ENCODE peak calls at places on chromosome 11, in seven cellular contexts. D is activated naive CD4-positive, alpha-beta T cell; H is effector memory CD8-positive, alpha-beta T cell; O is neuronal stem cell; L is COLO829; F is astrocyte of the spinal cord; E is activated CD8-positive, alpha-beta memory T cell treated with anti-CD3 and anti-CD28 coated beads, Interleukin-2, amount 50 U/mL, for 4 hours. M is an unnamed sample.

GRCh38 chr11:101129203-101129943 is at the start of gene PGR:
- DNase-seq in D (no peak), H (no peak), F (no peak), O (peak; percentile 17), L (peak; percentile 17), E (no peak), M (no peak)

GRCh38 chr11:125944350-125945010 is 1.4 kb upstream of the VSIG10L2 start:
- DNase-seq in O (no peak), E (no peak), F (no peak), L (no peak), H (no peak), D (no peak), M (no peak)

GRCh38 chr11:69832561-69833413 is 13.6 kb upstream of the FGF3 start:
- DNase-seq in D (no peak), O (no peak), L (no peak), F (no peak), H (no peak), E (no peak), M (no peak)

GRCh38 chr11:133343951-133344350 is 188.3 kb downstream of the OPCML start:
- DNase-seq in D (no peak), F (peak; percentile 64), L (no peak), H (no peak), E (no peak), O (no peak), M (no peak)

GRCh38 chr11:4164884-4165590 is 70.4 kb downstream of the RRM1 start:
- DNase-seq in F (no peak), H (no peak), O (no peak), E (no peak), L (no peak), D (no peak), M (no peak)

GRCh38 chr11:44309483-44310197 is at the start of gene ALX4:
- DNase-seq in F (no peak), D (no peak), E (no peak), L (no peak), O (no peak), H (no peak), M (no peak)

GRCh38 chr11:129018991-129019390 is 76.3 kb upstream of the TP53AIP1 start:
- DNase-seq in H (no peak), E (no peak), O (no peak), D (no peak), L (no peak), F (no peak), M (no peak)

GRCh38 chr11:134391170-134391569 is 20.9 kb downstream of the B3GAT1 start:
- DNase-seq in E (no peak), L (no peak), D (no peak), F (no peak), H (no peak), O (no peak), M (no peak)

GRCh38 chr11:63909621-63910506 is 7.1 kb downstream of the RCOR2 start:
- DNase-seq in D (no peak), O (peak; percentile 51), E (no peak), H (no peak), F (no peak), L (no peak), M (no peak)

GRCh38 chr11:1628506-1629325 is 859 bp upstream of the KRTAP5-5 start:
- DNase-seq in O (peak; percentile 64), F (peak; percentile 15), D (peak; percentile 47), L (peak; percentile 52), E (peak; percentile 64), H (peak; percentile 72), M (peak; percentile 59)

GRCh38 chr11:107549253-107549953 is 16.1 kb downstream of the ALKBH8 start:
- DNase-seq in L (peak; percentile 14), O (no peak), D (no peak), H (peak; percentile 21), E (peak; percentile 22), F (peak; percentile 54), M (no peak)

GRCh38 chr11:22208151-22208858 is 15.4 kb downstream of the ANO5 start:
- DNase-seq in D (no peak), L (no peak), O (no peak), E (no peak), F (no peak), H (no peak), M (no peak)